ENCODE peak calls at places on chromosomes 3 and 15, in ten cellular contexts. H is fibroblast of mammary gland, E is fibroblast of villous mesenchyme, A is epithelial cell of esophagus, X is type B pancreatic cell, M is natural killer cell, C is BE2C, F is WTC11, T is psoas muscle, N is body of pancreas. Q is an unnamed sample.
A peak's percentile ranks its signal among the peaks of the same experiment; 100 is the strongest.

GRCh38 chr3:178107804-178108203 is 428.4 kb upstream of the KCNMB2 start:
- DNase-seq in H (no peak), E (no peak), A (peak; percentile 27), X (no peak), M (no peak), C (no peak), F (no peak), T (no peak), N (no peak), Q (no peak)

GRCh38 chr3:185936814-185937688 is 763 bp downstream of the TRA2B start:
- DNase-seq in H (peak; percentile 83), E (peak; percentile 91), A (peak; percentile 88), X (peak; percentile 93), M (peak; percentile 87), C (peak; percentile 94), F (peak; percentile 81), T (peak; percentile 96), N (peak; percentile 92), Q (peak; percentile 61)

GRCh38 chr15:28975766-28976179 is 90.0 kb downstream of the APBA2 start:
- DNase-seq in H (peak; percentile 57), E (peak; percentile 71), A (peak; percentile 64), X (no peak), M (no peak), C (peak; percentile 70), F (peak; percentile 66), T (no peak), N (peak; percentile 61), Q (peak; percentile 41)

GRCh38 chr15:45378149-45378912 is at the start of gene GATM:
- DNase-seq in H (peak; percentile 78), E (peak; percentile 79), A (peak; percentile 86), X (peak; percentile 82), M (peak; percentile 45), C (peak; percentile 82), F (peak; percentile 74), T (peak; percentile 91), N (peak; percentile 85), Q (no peak)

GRCh38 chr3:56800373-56801150 is 1.2 kb downstream of the ARHGEF3 start:
- DNase-seq in H (no peak), E (no peak), A (peak; percentile 80), X (no peak), M (peak; percentile 53), C (no peak), F (no peak), T (no peak), N (peak; percentile 51), Q (no peak)

GRCh38 chr3:149603126-149604074 is 54.4 kb downstream of the WWTR1 start:
- DNase-seq in H (peak; percentile 65), E (no peak), A (peak; percentile 51), X (no peak), M (no peak), C (no peak), F (no peak), T (no peak), N (no peak), Q (no peak)

GRCh38 chr3:111751961-111752360 is 107.1 kb upstream of the PHLDB2 start:
- DNase-seq in H (peak; percentile 80), E (peak; percentile 96), A (no peak), X (no peak), M (no peak), C (no peak), F (no peak), T (no peak), N (no peak), Q (no peak)

GRCh38 chr3:59247402-59247841 is 197.6 kb upstream of the CFAP20DC start:
- DNase-seq in H (no peak), E (peak; percentile 14), A (peak; percentile 56), X (no peak), M (no peak), C (no peak), F (no peak), T (no peak), N (no peak), Q (peak; percentile 66)

GRCh38 chr3:78858165-78858564 is 909.6 kb downstream of the ROBO1 start:
- DNase-seq in H (peak; percentile 31), E (no peak), A (peak; percentile 21), X (no peak), M (no peak), C (no peak), F (no peak), T (no peak), N (no peak), Q (no peak)

GRCh38 chr3:184670091-184670602 is 41.7 kb downstream of the MAGEF1 start:
- DNase-seq in H (no peak), E (no peak), A (no peak), X (no peak), M (no peak), C (no peak), F (no peak), T (no peak), N (no peak), Q (no peak)

GRCh38 chr15:47513496-47513895 is 203.8 kb upstream of the SEMA6D start:
- DNase-seq in H (peak; percentile 76), E (no peak), A (peak; percentile 35), X (no peak), M (no peak), C (no peak), F (no peak), T (no peak), N (no peak), Q (no peak)

GRCh38 chr15:47506543-47507090 is 210.7 kb upstream of the SEMA6D start:
- DNase-seq in H (no peak), E (no peak), A (no peak), X (no peak), M (no peak), C (no peak), F (no peak), T (no peak), N (no peak), Q (no peak)

GRCh38 chr15:47514251-47514652 is 203.1 kb upstream of the SEMA6D start:
- DNase-seq in H (peak; percentile 64), E (peak; percentile 55), A (peak; percentile 78), X (no peak), M (no peak), C (no peak), F (no peak), T (no peak), N (no peak), Q (no peak)

GRCh38 chr15:47507221-47507985 is 209.9 kb upstream of the SEMA6D start:
- DNase-seq in H (no peak), E (no peak), A (no peak), X (no peak), M (no peak), C (no peak), F (no peak), T (no peak), N (no peak), Q (no peak)

DNA sequence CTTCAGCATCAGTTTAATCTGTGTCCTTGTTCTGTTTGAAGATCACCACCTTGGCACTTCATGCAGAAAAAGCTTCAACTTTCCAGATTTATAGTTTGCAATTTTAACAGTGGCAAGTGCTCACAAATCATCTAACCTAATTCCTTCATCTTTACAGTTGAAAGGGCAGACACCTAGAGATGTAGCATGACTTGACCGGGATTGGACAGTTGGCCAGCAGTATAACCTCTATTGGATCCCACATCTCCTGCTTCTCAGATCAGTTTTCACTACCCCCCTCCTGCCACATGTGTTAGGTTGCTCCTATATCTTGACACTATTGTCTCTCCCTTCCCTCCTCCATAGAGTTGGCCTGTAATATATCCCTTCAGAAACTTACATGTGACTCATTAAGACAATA is 206.1 kb upstream of the SEMA6D start:
- DNase-seq in H (no peak), E (no peak), A (no peak), X (no peak), M (no peak), C (no peak), F (no peak), T (no peak), N (no peak), Q (no peak)
- TF ChIP-seq CTCF in H (no peak), E (no peak), A (no peak), X (no peak), M (no peak), C (no peak), F (no peak), T (no peak), N (no peak), Q (no peak)

GRCh38 chr3:157888040-157888439 is 218.2 kb downstream of the SHOX2 start:
- DNase-seq in H (peak; percentile 19), E (no peak), A (no peak), X (no peak), M (no peak), C (no peak), F (no peak), T (no peak), N (no peak), Q (no peak)
- TF ChIP-seq CTCF in H (peak; percentile 12), E (peak; percentile 2), A (no peak), X (peak; percentile 16), M (no peak), C (peak; percentile 25), F (no peak), T (no peak), N (no peak), Q (no peak)

GRCh38 chr15:37204698-37205097 is 104.3 kb upstream of the MEIS2 start:
- DNase-seq in H (peak; percentile 21), E (peak; percentile 3), A (no peak), X (no peak), M (no peak), C (no peak), F (no peak), T (no peak), N (no peak), Q (no peak)
- TF ChIP-seq CTCF in H (peak; percentile 15), E (no peak), A (no peak), X (peak; percentile 30), M (no peak), C (peak; percentile 47), F (no peak), T (no peak), N (no peak), Q (peak; percentile 35)

GRCh38 chr3:3629911-3630310 is 169.3 kb upstream of the LRRN1 start:
- DNase-seq in H (no peak), E (no peak), A (no peak), X (no peak), M (no peak), C (no peak), F (no peak), T (no peak), N (no peak), Q (no peak)

GRCh38 chr3:3631114-3631513 is 168.1 kb upstream of the LRRN1 start:
- DNase-seq in H (no peak), E (no peak), A (peak; percentile 7), X (no peak), M (no peak), C (no peak), F (no peak), T (no peak), N (no peak), Q (no peak)

GRCh38 chr3:3625461-3626271 is 173.6 kb upstream of the LRRN1 start:
- DNase-seq in H (no peak), E (no peak), A (peak; percentile 44), X (no peak), M (no peak), C (no peak), F (no peak), T (no peak), N (no peak), Q (no peak)

GRCh38 chr3:3628676-3629328 is 170.4 kb upstream of the LRRN1 start:
- DNase-seq in H (no peak), E (no peak), A (no peak), X (no peak), M (no peak), C (no peak), F (no peak), T (no peak), N (no peak), Q (no peak)

DNA sequence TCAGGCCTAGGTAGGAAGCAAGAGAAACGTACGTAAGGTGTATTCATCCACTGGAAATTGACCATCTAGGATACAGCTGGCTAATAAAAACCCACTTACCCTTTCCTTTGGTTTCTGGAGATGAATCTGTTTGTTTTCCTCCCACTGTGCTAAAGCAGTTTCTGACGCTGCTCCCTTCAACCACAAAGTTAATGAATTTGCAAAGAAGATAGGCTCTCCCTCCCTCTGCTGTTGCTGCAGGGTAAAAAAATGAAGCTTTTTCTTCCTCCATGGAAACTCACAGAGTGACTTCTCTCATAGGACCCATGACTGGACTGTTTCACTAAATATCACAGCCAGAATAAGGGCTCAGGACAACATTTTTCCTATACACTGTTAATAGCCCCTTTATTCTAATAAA is 172.1 kb upstream of the LRRN1 start:
- DNase-seq in H (no peak), E (no peak), A (no peak), X (no peak), M (no peak), C (no peak), F (no peak), T (no peak), N (no peak), Q (no peak)
- TF ChIP-seq CTCF in H (no peak), E (no peak), A (no peak), X (no peak), M (no peak), C (no peak), F (no peak), T (no peak), N (no peak), Q (no peak)

Q was measured in LNCaP clone FGC.